ENCODE peak calls at places on chromosomes 5 and 9, in seven cellular contexts. One of them, this sample, is unnamed. For H3K4me1, the result is how much of the 10 kb centered on the place peaks cover.

GRCh38 chr5:14581333-14581890 is at the start of gene OTULINL:
- DNase-seq in IMR-90: peak
- DNase-seq in K562: peak
- DNase-seq in mesendoderm: peak
- DNase-seq in PC-3: peak
- DNase-seq in kidney: peak
- DNase-seq in HCT116: peak
- DNase-seq in this sample: peak

GRCh38 chr5:101590384-101590783 is 687.3 kb upstream of the ST8SIA4 start:
- DNase-seq in HCT116: peak
- DNase-seq in PC-3: peak
- DNase-seq in kidney: no peak
- DNase-seq in K562: no peak
- DNase-seq in IMR-90: no peak
- DNase-seq in mesendoderm: peak
- DNase-seq in this sample: peak

GRCh38 chr5:171595801-171596231 is 176.4 kb downstream of the FGF18 start:
- DNase-seq in mesendoderm: no peak
- DNase-seq in K562: no peak
- DNase-seq in PC-3: peak
- DNase-seq in kidney: no peak
- DNase-seq in IMR-90: peak
- DNase-seq in HCT116: no peak
- DNase-seq in this sample: no peak

GRCh38 chr5:147822686-147823491 is 8.6 kb downstream of the SPINK1 start:
- DNase-seq in K562: peak
- DNase-seq in IMR-90: peak
- DNase-seq in kidney: no peak
- DNase-seq in HCT116: peak
- DNase-seq in mesendoderm: peak
- DNase-seq in PC-3: peak
- DNase-seq in this sample: peak

GRCh38 chr5:54644226-54644625 is 126.7 kb downstream of the SNX18 start:
- DNase-seq in kidney: no peak
- DNase-seq in PC-3: peak
- DNase-seq in IMR-90: peak
- DNase-seq in HCT116: peak
- DNase-seq in mesendoderm: no peak
- DNase-seq in K562: no peak
- DNase-seq in this sample: no peak

GRCh38 chr5:152688561-152689274 is 283.6 kb upstream of the NMUR2 start:
- DNase-seq in PC-3: peak
- DNase-seq in K562: no peak
- DNase-seq in mesendoderm: peak
- DNase-seq in kidney: peak
- DNase-seq in IMR-90: peak
- DNase-seq in HCT116: no peak
- DNase-seq in this sample: no peak

GRCh38 chr5:75965292-75965691 is 117.9 kb upstream of the SV2C start:
- DNase-seq in HCT116: no peak
- DNase-seq in kidney: no peak
- DNase-seq in IMR-90: no peak
- DNase-seq in mesendoderm: no peak
- DNase-seq in K562: no peak
- DNase-seq in PC-3: no peak
- DNase-seq in this sample: no peak

GRCh38 chr5:80860934-80861613 is 99.1 kb upstream of the RASGRF2 start:
- DNase-seq in K562: no peak
- DNase-seq in kidney: no peak
- DNase-seq in PC-3: no peak
- DNase-seq in IMR-90: peak
- DNase-seq in HCT116: no peak
- DNase-seq in mesendoderm: peak
- DNase-seq in this sample: no peak

GRCh38 chr5:74540582-74540981 is 99.9 kb downstream of the ENC1 start:
- DNase-seq in mesendoderm: peak
- DNase-seq in PC-3: no peak
- DNase-seq in kidney: no peak
- DNase-seq in K562: no peak
- DNase-seq in HCT116: no peak
- DNase-seq in IMR-90: no peak
- DNase-seq in this sample: peak

GRCh38 chr9:114400219-114400618 is 12.4 kb upstream of the AKNA start:
- DNase-seq in kidney: no peak
- DNase-seq in K562: no peak
- DNase-seq in IMR-90: no peak
- DNase-seq in HCT116: no peak
- DNase-seq in PC-3: no peak
- DNase-seq in mesendoderm: no peak
- DNase-seq in this sample: no peak

GRCh38 chr5:27702339-27702820 is 664.0 kb upstream of the CDH9 start:
- DNase-seq in PC-3: no peak
- DNase-seq in mesendoderm: peak
- DNase-seq in IMR-90: no peak
- DNase-seq in HCT116: no peak
- DNase-seq in kidney: no peak
- DNase-seq in K562: no peak
- DNase-seq in this sample: peak

GRCh38 chr5:27708579-27708978 is 670.2 kb upstream of the CDH9 start:
- DNase-seq in mesendoderm: peak
- DNase-seq in HCT116: no peak
- DNase-seq in kidney: no peak
- DNase-seq in K562: no peak
- DNase-seq in PC-3: peak
- DNase-seq in IMR-90: no peak
- DNase-seq in this sample: no peak

GRCh38 chr5:27706832-27707231 is 668.4 kb upstream of the CDH9 start:
- DNase-seq in PC-3: peak
- DNase-seq in K562: no peak
- DNase-seq in HCT116: no peak
- DNase-seq in kidney: no peak
- DNase-seq in IMR-90: no peak
- DNase-seq in mesendoderm: no peak
- DNase-seq in this sample: no peak
- H3K4me1 ChIP-seq in PC-3: under half
- H3K4me1 ChIP-seq in K562: under half
- H3K4me1 ChIP-seq in HCT116: under half
- H3K4me1 ChIP-seq in kidney: under half
- H3K4me1 ChIP-seq in IMR-90: under half
- H3K4me1 ChIP-seq in mesendoderm: under half
- H3K4me1 ChIP-seq in this sample: under half

DNA sequence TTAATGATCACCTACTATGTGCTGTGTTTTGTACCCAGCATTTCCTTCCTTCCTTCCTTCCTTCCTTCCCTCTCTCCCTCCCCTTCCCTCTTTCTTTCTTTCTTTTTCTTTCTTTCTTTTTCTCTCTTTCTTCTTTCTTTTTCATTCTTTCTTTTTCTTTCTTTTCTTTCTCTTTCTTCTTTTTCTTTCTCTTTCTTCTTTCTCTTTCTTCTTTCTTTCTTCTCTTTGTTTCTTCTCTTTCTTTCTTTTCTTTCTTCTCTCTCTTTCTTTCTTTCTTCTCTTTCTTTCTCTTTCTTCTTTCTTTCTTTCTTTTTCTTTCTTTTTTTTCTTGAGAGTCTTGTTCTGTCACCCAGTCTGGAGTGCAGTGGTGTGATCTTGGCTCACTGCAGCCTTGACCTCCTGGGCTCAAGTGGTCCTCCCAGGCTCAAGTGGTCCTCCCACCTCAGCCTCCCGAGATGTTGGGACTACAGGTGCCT is 165.7 kb upstream of the MVB12B start:
- DNase-seq in PC-3: no peak
- DNase-seq in mesendoderm: no peak
- DNase-seq in K562: no peak
- DNase-seq in IMR-90: no peak
- DNase-seq in kidney: no peak
- DNase-seq in HCT116: no peak
- DNase-seq in this sample: no peak
- H3K9ac ChIP-seq in PC-3: no peak
- H3K9ac ChIP-seq in mesendoderm: no peak
- H3K9ac ChIP-seq in K562: no peak
- H3K9ac ChIP-seq in IMR-90: no peak
- H3K9ac ChIP-seq in kidney: no peak
- H3K9ac ChIP-seq in HCT116: no peak
- H3K9ac ChIP-seq in this sample: no peak

DNA sequence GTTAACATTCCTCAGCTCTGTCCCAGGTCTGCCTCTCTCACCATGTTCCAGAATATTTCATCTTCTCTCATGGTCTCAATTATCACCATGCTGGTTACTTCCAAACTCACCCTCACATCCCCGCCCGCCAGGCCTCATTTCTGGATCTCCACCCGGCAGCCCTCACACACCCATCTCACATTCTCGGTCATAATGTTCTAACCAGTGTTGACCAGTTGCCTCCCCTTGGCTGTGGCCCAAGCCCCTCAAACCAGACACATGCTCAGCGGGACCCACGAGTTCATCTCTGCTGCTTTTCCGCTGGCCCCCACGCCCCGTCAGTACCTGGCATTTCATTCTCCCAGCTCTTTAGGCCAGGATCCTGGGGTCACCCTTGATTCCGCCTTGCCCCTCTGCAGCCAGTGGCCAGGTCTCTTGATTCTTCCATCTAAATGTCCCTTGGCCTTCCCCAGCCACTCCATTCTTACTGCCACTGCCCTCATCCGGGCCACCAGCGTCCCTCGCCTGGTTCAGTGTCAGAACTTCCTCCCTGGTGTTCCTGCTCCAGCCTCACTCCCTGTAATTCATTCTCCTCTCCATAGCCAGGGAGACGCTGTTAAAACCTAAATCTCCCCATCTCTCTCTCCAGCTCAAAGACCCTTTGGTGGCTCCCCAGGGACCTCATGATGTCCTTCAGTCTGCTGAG is 141.7 kb downstream of the MVB12B start:
- DNase-seq in kidney: no peak
- DNase-seq in PC-3: no peak
- DNase-seq in mesendoderm: no peak
- DNase-seq in IMR-90: no peak
- DNase-seq in HCT116: no peak
- DNase-seq in K562: no peak
- DNase-seq in this sample: no peak
- H3K4me1 ChIP-seq in kidney: under half
- H3K4me1 ChIP-seq in PC-3: under half
- H3K4me1 ChIP-seq in mesendoderm: under half
- H3K4me1 ChIP-seq in IMR-90: under half
- H3K4me1 ChIP-seq in HCT116: under half
- H3K4me1 ChIP-seq in K562: under half
- H3K4me1 ChIP-seq in this sample: under half

DNA sequence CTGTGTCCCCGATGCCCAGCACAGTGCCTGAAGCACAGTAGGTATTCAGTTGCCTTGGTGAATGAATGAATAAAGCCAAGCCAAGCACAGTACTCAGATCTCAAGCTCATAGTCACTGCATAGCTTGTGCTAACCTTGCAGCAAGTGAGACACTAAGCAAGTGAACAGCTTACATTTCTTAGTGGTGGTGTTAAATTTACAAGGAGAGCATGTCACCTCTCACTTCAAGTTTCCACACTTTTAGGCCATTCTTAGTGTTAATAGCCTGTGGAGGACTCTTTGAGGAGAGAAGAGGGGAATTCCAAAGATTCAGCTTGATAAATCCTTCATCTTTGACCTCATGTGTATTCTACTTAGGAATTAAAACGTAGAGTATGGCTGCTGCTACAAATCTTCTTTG is 104.7 kb downstream of the C9orf152 start:
- DNase-seq in kidney: no peak
- DNase-seq in IMR-90: no peak
- DNase-seq in K562: no peak
- DNase-seq in mesendoderm: peak
- DNase-seq in HCT116: no peak
- DNase-seq in PC-3: no peak
- DNase-seq in this sample: no peak
- H3K9ac ChIP-seq in kidney: no peak
- H3K9ac ChIP-seq in IMR-90: no peak
- H3K9ac ChIP-seq in K562: no peak
- H3K9ac ChIP-seq in mesendoderm: no peak
- H3K9ac ChIP-seq in HCT116: no peak
- H3K9ac ChIP-seq in PC-3: no peak
- H3K9ac ChIP-seq in this sample: peak

GRCh38 chr9:106358331-106358730 is 504.6 kb upstream of the ZNF462 start:
- DNase-seq in kidney: no peak
- DNase-seq in K562: no peak
- DNase-seq in HCT116: no peak
- DNase-seq in IMR-90: no peak
- DNase-seq in mesendoderm: no peak
- DNase-seq in PC-3: no peak
- DNase-seq in this sample: no peak
- H3K4me1 ChIP-seq in kidney: under half
- H3K4me1 ChIP-seq in K562: under half
- H3K4me1 ChIP-seq in HCT116: under half
- H3K4me1 ChIP-seq in IMR-90: under half
- H3K4me1 ChIP-seq in mesendoderm: under half
- H3K4me1 ChIP-seq in PC-3: under half
- H3K4me1 ChIP-seq in this sample: under half

GRCh38 chr9:136243631-136244030 is 2.0 kb downstream of the QSOX2 start:
- DNase-seq in K562: no peak
- DNase-seq in kidney: no peak
- DNase-seq in IMR-90: no peak
- DNase-seq in mesendoderm: peak
- DNase-seq in PC-3: no peak
- DNase-seq in HCT116: no peak
- DNase-seq in this sample: no peak
- H3K9ac ChIP-seq in K562: peak
- H3K9ac ChIP-seq in kidney: no peak
- H3K9ac ChIP-seq in IMR-90: no peak
- H3K9ac ChIP-seq in mesendoderm: no peak
- H3K9ac ChIP-seq in PC-3: no peak
- H3K9ac ChIP-seq in HCT116: peak
- H3K9ac ChIP-seq in this sample: no peak